ENCODE peak calls at places on chromosomes 4 and X, in seven cellular contexts. N is NCI-H1694 treated with DMSO at 0.1 percent for 48 hours, V is sciatic nerve, M is LoVo, K is T-helper 17 cell, P is head of caudate nucleus, W is A172. B is an unnamed sample.

GRCh38 chrX:24993887-24994286 is 21.9 kb downstream of the ARX start:
- DNase-seq in N (no peak), V (no peak), M (no peak), K (no peak), P (no peak), W (no peak), B (no peak)

GRCh38 chr4:138275946-138276621 is 33.9 kb upstream of the SLC7A11 start:
- DNase-seq in N (no peak), V (no peak), M (no peak), K (no peak), P (no peak), W (peak), B (no peak)

GRCh38 chrX:2272337-2272736 is 228.4 kb downstream of the DHRSX start:
- DNase-seq in N (no peak), V (no peak), M (peak), K (no peak), P (no peak), W (no peak), B (no peak)

GRCh38 chr4:125104616-125105015 is 210.1 kb upstream of the FAT4 start:
- DNase-seq in N (no peak), V (no peak), M (no peak), K (no peak), P (no peak), W (peak), B (no peak)

GRCh38 chr4:63618883-63619573 is 790.2 kb downstream of the TECRL start:
- DNase-seq in N (peak), V (no peak), M (no peak), K (no peak), P (no peak), W (no peak), B (no peak)

GRCh38 chrX:63503541-63503940 is 152.4 kb upstream of the SPIN4 start:
- DNase-seq in N (no peak), V (no peak), M (no peak), K (no peak), P (no peak), W (peak), B (no peak)

GRCh38 chr4:4766570-4766969 is 92.9 kb upstream of the MSX1 start:
- DNase-seq in N (no peak), V (no peak), M (no peak), K (no peak), P (no peak), W (no peak), B (no peak)

GRCh38 chr4:156892695-156893211 is 78.8 kb downstream of the PDGFC start:
- DNase-seq in N (no peak), V (no peak), M (no peak), K (no peak), P (no peak), W (no peak), B (no peak)

GRCh38 chrX:48460606-48461005 is 9.5 kb downstream of the SLC38A5 start:
- DNase-seq in N (no peak), V (no peak), M (no peak), K (no peak), P (no peak), W (no peak), B (peak)